ENCODE peak calls at places on chromosome 2, in six cellular contexts. G is K562, W is H1, C is HCT116, F is SK-N-SH, X is HepG2. H is an unnamed sample.

GRCh38 chr2:239402666-239403065 is 1.8 kb upstream of the HDAC4 start:
- DNase-seq in G (no peak), W (no peak), C (no peak), F (no peak), X (no peak), H (no peak)

GRCh38 chr2:108552566-108552965 is 18.3 kb downstream of the LIMS1 start:
- DNase-seq in G (no peak), W (no peak), C (no peak), F (no peak), X (no peak), H (no peak)

GRCh38 chr2:118842687-118843491 is 4.6 kb downstream of the EN1 start:
- DNase-seq in G (no peak), W (no peak), C (no peak), F (peak), X (no peak), H (no peak)

GRCh38 chr2:147352775-147353381 is 492.0 kb upstream of the ACVR2A start:
- DNase-seq in G (no peak), W (no peak), C (no peak), F (no peak), X (no peak), H (no peak)

GRCh38 chr2:80560298-80560697 is 255.7 kb upstream of the LRRTM1 start:
- DNase-seq in G (no peak), W (no peak), C (no peak), F (no peak), X (no peak), H (no peak)

GRCh38 chr2:219452361-219453317 is 18.0 kb downstream of the SPEG start:
- DNase-seq in G (peak), W (no peak), C (peak), F (peak), X (no peak), H (no peak)

GRCh38 chr2:105789745-105790466 is 45.2 kb downstream of the NCK2 start:
- DNase-seq in G (no peak), W (no peak), C (no peak), F (no peak), X (no peak), H (peak)

GRCh38 chr2:96527990-96528679 is 8.4 kb upstream of the ARID5A start:
- DNase-seq in G (no peak), W (no peak), C (no peak), F (no peak), X (no peak), H (no peak)

GRCh38 chr2:74441690-74442482 is at the start of gene RTKN:
- DNase-seq in G (no peak), W (peak), C (peak), F (no peak), X (peak), H (peak)

GRCh38 chr2:193382583-193382982 is 1187.8 kb upstream of the TMEFF2 start:
- DNase-seq in G (no peak), W (no peak), C (no peak), F (no peak), X (no peak), H (no peak)
- TF ChIP-seq JUND in G (no peak), W (no peak), C (no peak), F (no peak), X (no peak), H (no peak)

DNA sequence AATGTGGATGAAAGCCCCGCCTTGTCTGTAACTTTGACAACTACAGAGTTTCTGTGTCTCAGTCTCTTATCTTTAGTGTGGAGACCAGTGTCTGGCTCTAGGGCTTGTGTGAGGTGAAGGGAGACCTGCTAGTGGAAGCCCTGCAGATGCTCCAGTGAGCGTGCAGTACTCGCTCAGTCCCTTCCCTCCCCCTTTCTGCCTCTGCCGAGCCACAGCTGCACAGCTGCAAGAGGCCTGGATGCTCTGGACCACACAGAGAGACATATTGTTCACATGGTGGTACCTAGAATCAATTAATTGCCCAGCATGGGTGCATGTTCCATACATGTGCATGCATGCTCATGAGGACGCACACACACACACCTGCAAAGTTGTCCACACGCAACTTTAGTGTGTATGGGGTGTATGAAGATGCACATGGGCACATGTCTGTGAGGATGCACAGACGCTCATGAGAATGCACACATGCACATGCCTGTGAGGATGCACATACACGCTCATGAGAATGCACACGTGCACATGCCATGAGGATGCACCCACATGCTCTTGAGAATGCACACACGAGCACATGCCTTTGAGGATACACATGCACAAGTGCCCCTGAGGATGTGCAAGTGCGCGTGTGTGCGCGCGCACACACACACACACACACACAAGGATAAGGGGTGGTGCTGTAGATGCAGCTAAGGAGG is 282.1 kb upstream of the HS6ST1 start:
- DNase-seq in G (no peak), W (no peak), C (no peak), F (peak), X (no peak), H (no peak)
- TF ChIP-seq JUND in G (no peak), W (no peak), C (no peak), F (no peak), X (no peak), H (no peak)

GRCh38 chr2:10079192-10079930 is 850 bp downstream of the CYS1 start:
- DNase-seq in G (no peak), W (peak), C (no peak), F (peak), X (no peak), H (peak)
- TF ChIP-seq JUND in G (no peak), W (no peak), C (no peak), F (no peak), X (no peak), H (no peak)

GRCh38 chr2:182827182-182827879 is 39.1 kb downstream of the FRZB start:
- DNase-seq in G (no peak), W (no peak), C (no peak), F (no peak), X (no peak), H (no peak)
- TF ChIP-seq JUND in G (no peak), W (no peak), C (no peak), F (no peak), X (no peak), H (no peak)

GRCh38 chr2:171523339-171523931 is 1.2 kb downstream of the CYBRD1 start:
- DNase-seq in G (peak), W (peak), C (peak), F (peak), X (peak), H (peak)

GRCh38 chr2:171522804-171523338 is 597 bp downstream of the CYBRD1 start:
- DNase-seq in G (peak), W (no peak), C (no peak), F (no peak), X (no peak), H (peak)

GRCh38 chr2:171523969-171524401 is 1.7 kb downstream of the CYBRD1 start:
- DNase-seq in G (no peak), W (no peak), C (no peak), F (no peak), X (no peak), H (peak)

GRCh38 chr2:171521361-171522056 is 765 bp upstream of the CYBRD1 start:
- DNase-seq in G (no peak), W (no peak), C (no peak), F (peak), X (no peak), H (no peak)

DNA sequence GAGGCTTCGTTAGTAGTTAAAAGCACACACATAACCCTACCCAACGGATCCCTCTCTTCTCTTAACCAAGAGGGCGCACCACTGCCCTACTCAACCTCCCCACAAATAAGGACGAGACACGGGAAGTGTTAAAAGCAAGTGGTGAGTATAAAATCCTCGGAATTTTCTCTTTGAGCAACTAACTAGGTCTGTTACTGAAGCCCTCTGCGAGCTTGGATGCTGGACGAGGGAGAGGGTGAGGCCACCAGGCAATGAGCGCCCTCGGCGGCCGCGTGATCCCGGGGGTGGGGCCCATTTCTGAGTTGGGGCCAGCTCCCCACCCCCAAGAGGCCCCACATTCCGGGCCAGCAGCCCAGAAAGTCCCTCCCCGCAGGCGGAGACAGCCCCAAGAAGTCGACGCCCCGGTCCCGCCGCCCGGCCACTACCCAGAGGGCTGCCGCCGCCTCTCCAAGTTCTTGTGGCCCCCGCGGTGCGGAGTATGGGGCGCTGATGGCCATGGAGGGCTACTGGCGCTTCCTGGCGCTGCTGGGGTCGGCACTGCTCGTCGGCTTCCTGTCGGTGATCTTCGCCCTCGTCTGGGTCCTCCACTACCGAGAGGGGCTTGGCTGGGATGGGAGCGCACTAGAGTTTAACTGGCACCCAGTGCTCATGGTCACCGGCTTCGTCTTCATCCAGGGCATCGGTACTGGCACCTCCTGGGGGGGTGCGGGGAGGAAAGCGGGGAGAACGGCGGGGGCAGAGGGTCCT is at the start of gene CYBRD1:
- DNase-seq in G (peak), W (peak), C (no peak), F (peak), X (no peak), H (peak)
- TF ChIP-seq JUND in G (peak), W (no peak), C (no peak), F (no peak), X (no peak), H (no peak)